ENCODE peak calls at places on chromosomes 4 and X, in nine cellular contexts. W is CD8-positive, alpha-beta memory T cell; K is psoas muscle; C is RPMI7951; H is activated T-helper 1 cell treated with anti-CD3 and anti-CD28 coated beads, Interleukin-12 subunit alpha, Interleukin-12 subunit beta, Interleukin-2, Interleukin-4 antibody, amounts not matched to agents 30 ng/mL and 10 ng/mL and 1 ng/mL, durations not matched to agents 14 hours and 24 hours and 36 hours; F is H9; Q is NAMALWA; R is M059J; B is activated CD4-positive, alpha-beta T cell treated with anti-CD3 and anti-CD28 coated beads, Interleukin-2, amount 50 U/mL, for 24 hours. G is an unnamed sample.

GRCh38 chrX:51420610-51421009 is 75.8 kb downstream of the NUDT11 start:
- DNase-seq in W (no peak), K (no peak), C (peak), H (peak), F (no peak), Q (peak), R (peak), B (no peak), G (peak)

GRCh38 chr4:53189011-53189410 is 176.8 kb downstream of the SCFD2 start:
- DNase-seq in W (no peak), K (no peak), C (peak), H (no peak), F (no peak), Q (no peak), R (peak), B (no peak), G (peak)

GRCh38 chrX:16119353-16120220 is 3.8 kb upstream of the GRPR start:
- DNase-seq in W (no peak), K (no peak), C (no peak), H (no peak), F (no peak), Q (peak), R (no peak), B (no peak), G (no peak)

GRCh38 chrX:17828156-17828555 is 32.9 kb downstream of the RAI2 start:
- DNase-seq in W (no peak), K (no peak), C (no peak), H (no peak), F (no peak), Q (no peak), R (no peak), B (no peak), G (no peak)

GRCh38 chr4:89129080-89129640 is 17.8 kb downstream of the TIGD2 start:
- DNase-seq in W (no peak), K (no peak), C (no peak), H (no peak), F (no peak), Q (no peak), R (peak), B (no peak), G (peak)

GRCh38 chr4:72631296-72631695 is 62.3 kb upstream of the ADAMTS3 start:
- DNase-seq in W (no peak), K (peak), C (peak), H (no peak), F (no peak), Q (no peak), R (peak), B (no peak), G (peak)

GRCh38 chrX:42028113-42028512 is 104.8 kb upstream of the CASK start:
- DNase-seq in W (no peak), K (no peak), C (peak), H (no peak), F (no peak), Q (peak), R (peak), B (no peak), G (no peak)

GRCh38 chrX:67607436-67607835 is 63.6 kb downstream of the AR start:
- DNase-seq in W (no peak), K (no peak), C (peak), H (no peak), F (no peak), Q (no peak), R (no peak), B (no peak), G (no peak)

GRCh38 chr4:186067757-186068385 is 1.1 kb upstream of the TLR3 start:
- DNase-seq in W (peak), K (peak), C (peak), H (no peak), F (peak), Q (peak), R (peak), B (no peak), G (peak)

GRCh38 chrX:30906726-30907125 is 17.7 kb upstream of the TAB3 start:
- DNase-seq in W (no peak), K (no peak), C (peak), H (no peak), F (no peak), Q (no peak), R (peak), B (no peak), G (peak)

GRCh38 chr4:179624768-179625181 is 2182.5 kb upstream of the AGA start:
- DNase-seq in W (no peak), K (no peak), C (peak), H (no peak), F (peak), Q (no peak), R (peak), B (no peak), G (peak)

GRCh38 chrX:644304-645023 is 13.9 kb downstream of the SHOX start:
- DNase-seq in W (no peak), K (no peak), C (no peak), H (no peak), F (peak), Q (no peak), R (no peak), B (no peak), G (no peak)

GRCh38 chr4:3122081-3122563 is 47.6 kb downstream of the HTT start:
- DNase-seq in W (no peak), K (no peak), C (peak), H (no peak), F (no peak), Q (no peak), R (no peak), B (no peak), G (no peak)

GRCh38 chrX:42771836-42772335 is 6.1 kb downstream of the PPP1R2C start:
- DNase-seq in W (no peak), K (no peak), C (no peak), H (no peak), F (no peak), Q (no peak), R (no peak), B (no peak), G (no peak)

GRCh38 chrX:150366951-150367545 is 3.9 kb downstream of the MAMLD1 start:
- DNase-seq in W (no peak), K (no peak), C (peak), H (no peak), F (peak), Q (no peak), R (peak), B (no peak), G (peak)

GRCh38 chr4:37455301-37456062 is 210.9 kb downstream of the NWD2 start:
- DNase-seq in W (no peak), K (no peak), C (no peak), H (no peak), F (no peak), Q (no peak), R (no peak), B (no peak), G (no peak)

GRCh38 chr4:127251423-127251822 is 381.3 kb upstream of the INTU start:
- DNase-seq in W (no peak), K (no peak), C (peak), H (no peak), F (no peak), Q (no peak), R (peak), B (no peak), G (peak)

GRCh38 chr4:1448589-1449420 is 42.6 kb upstream of the NKX1-1 start:
- DNase-seq in W (no peak), K (no peak), C (no peak), H (no peak), F (peak), Q (no peak), R (no peak), B (no peak), G (no peak)

GRCh38 chrX:133670394-133670793 is 255.1 kb upstream of the GPC4 start:
- DNase-seq in W (no peak), K (no peak), C (no peak), H (no peak), F (no peak), Q (peak), R (peak), B (no peak), G (peak)

GRCh38 chr4:114481856-114482255 is 116.8 kb upstream of the UGT8 start:
- DNase-seq in W (no peak), K (no peak), C (no peak), H (no peak), F (no peak), Q (no peak), R (no peak), B (no peak), G (no peak)

GRCh38 chr4:184384056-184384809 is 90.1 kb downstream of the IRF2 start:
- DNase-seq in W (no peak), K (no peak), C (peak), H (no peak), F (peak), Q (peak), R (peak), B (no peak), G (peak)

GRCh38 chr4:165328708-165329107 is 1.2 kb downstream of the MSMO1 start:
- DNase-seq in W (no peak), K (no peak), C (no peak), H (no peak), F (no peak), Q (peak), R (no peak), B (no peak), G (no peak)

G was measured in A172.